ENCODE peak calls at places on chromosomes 5 and 9, in eight cellular contexts. U is foreskin fibroblast; V is stimulated activated CD4-positive, alpha-beta T cell treated with anti-CD3 and anti-CD28 coated beads, Interleukin-1b, Interleukin-23, amount 100 ng/mL, for 48 hours; T is fibroblast of mammary gland; Q is HTR-8/SVneo; B is activated B cell treated with CpG ODN at 0.5 μM for 24 hours; W is A673; X is activated CD4-positive, CD25-positive, alpha-beta regulatory T cell treated with anti-CD3 and anti-CD28 coated beads, Interleukin-2, amount 50 U/mL, for 16 hours. M is an unnamed sample.

GRCh38 chr5:125370486-125370885 is 624.0 kb upstream of the ZNF608 start:
- DNase-seq in W (peak; percentile 33), X (no peak), Q (no peak), T (no peak), V (no peak), U (no peak), B (no peak), M (peak; percentile 14)

GRCh38 chr9:98176391-98177259 is 15.8 kb downstream of the CORO2A start:
- DNase-seq in T (no peak), V (no peak), Q (no peak), B (no peak), X (no peak), U (no peak), W (no peak), M (no peak)

GRCh38 chr9:108382267-108382666 is 473.5 kb downstream of the ACTL7B start:
- DNase-seq in T (no peak), V (no peak), U (no peak), X (no peak), W (no peak), Q (no peak), B (no peak), M (no peak)

GRCh38 chr9:103617046-103617445 is 477.1 kb upstream of the SMC2 start:
- DNase-seq in W (no peak), B (no peak), V (no peak), X (no peak), U (no peak), T (no peak), Q (no peak), M (no peak)

GRCh38 chr9:124467410-124468060 is 17.3 kb downstream of the ADGRD2 start:
- DNase-seq in B (no peak), W (no peak), Q (no peak), U (no peak), V (no peak), X (no peak), T (no peak), M (no peak)

GRCh38 chr5:138566792-138567191 is 8.4 kb downstream of the HSPA9 start:
- DNase-seq in X (no peak), W (no peak), T (no peak), V (no peak), Q (no peak), U (no peak), B (no peak), M (no peak)

GRCh38 chr9:18705763-18706372 is 231.9 kb downstream of the ADAMTSL1 start:
- DNase-seq in B (no peak), Q (no peak), X (no peak), T (no peak), V (no peak), W (no peak), U (no peak), M (no peak)

GRCh38 chr5:125981016-125981415 is 442.2 kb upstream of the GRAMD2B start:
- DNase-seq in X (no peak), U (no peak), B (no peak), Q (no peak), T (no peak), W (no peak), V (no peak), M (no peak)

GRCh38 chr5:55524816-55525215 is 9.9 kb downstream of the PLPP1 start:
- DNase-seq in X (no peak), W (no peak), T (no peak), Q (no peak), U (no peak), V (no peak), B (no peak), M (no peak)

GRCh38 chr5:95252801-95253200 is 32.1 kb downstream of the MCTP1 start:
- DNase-seq in W (no peak), T (no peak), X (no peak), V (no peak), Q (no peak), B (no peak), U (no peak), M (no peak)

GRCh38 chr5:141951341-141951781 is 6.6 kb downstream of the PCDH12 start:
- DNase-seq in X (no peak), V (peak; percentile 31), Q (no peak), W (peak; percentile 44), U (no peak), B (no peak), T (no peak), M (no peak)

GRCh38 chr5:73201547-73202513 is 28.8 kb downstream of the TMEM174 start:
- DNase-seq in Q (peak; percentile 85), T (peak; percentile 47), V (peak; percentile 68), X (peak; percentile 38), U (peak; percentile 39), B (peak; percentile 46), W (peak; percentile 87), M (no peak)

GRCh38 chr5:170542691-170543275 is 39.0 kb downstream of the KCNIP1 start:
- DNase-seq in B (no peak), W (no peak), X (no peak), T (no peak), V (no peak), U (no peak), Q (no peak), M (no peak)

GRCh38 chr9:91100878-91101450 is 260.8 kb downstream of the AUH start:
- DNase-seq in V (no peak), U (peak; percentile 43), T (peak; percentile 72), B (no peak), Q (no peak), W (no peak), X (no peak), M (peak; percentile 45)

GRCh38 chr5:174327317-174327864 is 281.9 kb downstream of the NSG2 start:
- DNase-seq in U (peak; percentile 18), W (peak; percentile 74), Q (peak; percentile 85), X (no peak), V (peak; percentile 52), B (no peak), T (peak; percentile 63), M (no peak)

GRCh38 chr9:2026598-2026997 is 11.5 kb downstream of the SMARCA2 start:
- DNase-seq in U (no peak), W (peak; percentile 70), T (no peak), V (no peak), X (no peak), B (no peak), Q (no peak), M (no peak)

GRCh38 chr9:89011683-89012082 is 20.4 kb downstream of the S1PR3 start:
- DNase-seq in X (no peak), V (no peak), B (no peak), Q (no peak), T (no peak), U (no peak), W (no peak), M (no peak)

GRCh38 chr9:136059321-136059791 is 35.7 kb downstream of the NACC2 start:
- DNase-seq in V (no peak), X (no peak), T (no peak), U (no peak), Q (no peak), W (no peak), B (no peak), M (no peak)

GRCh38 chr5:176180339-176180738 is 57.9 kb upstream of the SIMC1 start:
- DNase-seq in T (peak; percentile 28), U (peak; percentile 6), X (no peak), Q (no peak), W (no peak), B (no peak), V (no peak), M (no peak)

GRCh38 chr5:77946381-77947050 is 170.4 kb upstream of the TBCA start:
- DNase-seq in Q (peak; percentile 75), T (no peak), V (no peak), W (no peak), B (no peak), U (no peak), X (no peak), M (no peak)

GRCh38 chr9:88322906-88323566 is 65.2 kb upstream of the SPIN1 start:
- DNase-seq in Q (no peak), X (peak; percentile 2), V (peak; percentile 28), B (no peak), T (no peak), W (no peak), U (no peak), M (no peak)

GRCh38 chr9:37650873-37651768 is at the start of gene FRMPD1:
- DNase-seq in U (peak; percentile 35), B (peak; percentile 72), T (peak; percentile 22), Q (peak; percentile 18), V (peak; percentile 43), X (peak; percentile 6), W (peak; percentile 56), M (no peak)

M was measured in skeletal muscle cell.